ENCODE peak calls at places on chromosomes 7 and 10, in six cellular contexts. One of them, this sample, is unnamed.

GRCh38 chr10:88270871-88271713 is 312.0 kb downstream of the RNLS start:
- DNase-seq in T-helper 2 cell treated with Interferon-gamma antibody and Interleukin-4, amounts not matched to agents 5 μg/mL and 100 μg/mL, for 36 hours: peak
- DNase-seq in NCI-H460: no peak
- DNase-seq in activated CD4-positive, alpha-beta T cell treated with anti-CD3 and anti-CD28 coated beads for 36 hours: peak
- DNase-seq in endothelial cell of umbilical vein: no peak
- DNase-seq in neural crest cell: no peak
- DNase-seq in this sample: no peak

GRCh38 chr10:35195361-35196306 is 69.0 kb downstream of the CREM start:
- DNase-seq in T-helper 2 cell treated with Interferon-gamma antibody and Interleukin-4, amounts not matched to agents 5 μg/mL and 100 μg/mL, for 36 hours: peak
- DNase-seq in NCI-H460: peak
- DNase-seq in activated CD4-positive, alpha-beta T cell treated with anti-CD3 and anti-CD28 coated beads for 36 hours: peak
- DNase-seq in endothelial cell of umbilical vein: peak
- DNase-seq in neural crest cell: peak
- DNase-seq in this sample: peak

GRCh38 chr7:100515072-100515532 is 23.9 kb upstream of the AGFG2 start:
- DNase-seq in T-helper 2 cell treated with Interferon-gamma antibody and Interleukin-4, amounts not matched to agents 5 μg/mL and 100 μg/mL, for 36 hours: no peak
- DNase-seq in NCI-H460: peak
- DNase-seq in activated CD4-positive, alpha-beta T cell treated with anti-CD3 and anti-CD28 coated beads for 36 hours: no peak
- DNase-seq in endothelial cell of umbilical vein: peak
- DNase-seq in neural crest cell: no peak
- DNase-seq in this sample: no peak

GRCh38 chr10:60348982-60349381 is 40.7 kb downstream of the ANK3 start:
- DNase-seq in T-helper 2 cell treated with Interferon-gamma antibody and Interleukin-4, amounts not matched to agents 5 μg/mL and 100 μg/mL, for 36 hours: no peak
- DNase-seq in NCI-H460: no peak
- DNase-seq in activated CD4-positive, alpha-beta T cell treated with anti-CD3 and anti-CD28 coated beads for 36 hours: no peak
- DNase-seq in endothelial cell of umbilical vein: no peak
- DNase-seq in neural crest cell: no peak
- DNase-seq in this sample: no peak

GRCh38 chr7:79317728-79318127 is 135.7 kb downstream of the MAGI2 start:
- DNase-seq in T-helper 2 cell treated with Interferon-gamma antibody and Interleukin-4, amounts not matched to agents 5 μg/mL and 100 μg/mL, for 36 hours: no peak
- DNase-seq in NCI-H460: peak
- DNase-seq in activated CD4-positive, alpha-beta T cell treated with anti-CD3 and anti-CD28 coated beads for 36 hours: no peak
- DNase-seq in endothelial cell of umbilical vein: peak
- DNase-seq in neural crest cell: no peak
- DNase-seq in this sample: no peak

GRCh38 chr10:75432176-75432575 is 752 bp downstream of the LRMDA start:
- DNase-seq in T-helper 2 cell treated with Interferon-gamma antibody and Interleukin-4, amounts not matched to agents 5 μg/mL and 100 μg/mL, for 36 hours: no peak
- DNase-seq in NCI-H460: no peak
- DNase-seq in activated CD4-positive, alpha-beta T cell treated with anti-CD3 and anti-CD28 coated beads for 36 hours: no peak
- DNase-seq in endothelial cell of umbilical vein: no peak
- DNase-seq in neural crest cell: no peak
- DNase-seq in this sample: no peak

GRCh38 chr7:69412331-69413146 is 185.7 kb upstream of the AUTS2 start:
- DNase-seq in T-helper 2 cell treated with Interferon-gamma antibody and Interleukin-4, amounts not matched to agents 5 μg/mL and 100 μg/mL, for 36 hours: peak
- DNase-seq in NCI-H460: peak
- DNase-seq in activated CD4-positive, alpha-beta T cell treated with anti-CD3 and anti-CD28 coated beads for 36 hours: peak
- DNase-seq in endothelial cell of umbilical vein: no peak
- DNase-seq in neural crest cell: no peak
- DNase-seq in this sample: peak

GRCh38 chr10:112919721-112920120 is 30.3 kb upstream of the TCF7L2 start:
- DNase-seq in T-helper 2 cell treated with Interferon-gamma antibody and Interleukin-4, amounts not matched to agents 5 μg/mL and 100 μg/mL, for 36 hours: no peak
- DNase-seq in NCI-H460: no peak
- DNase-seq in activated CD4-positive, alpha-beta T cell treated with anti-CD3 and anti-CD28 coated beads for 36 hours: no peak
- DNase-seq in endothelial cell of umbilical vein: peak
- DNase-seq in neural crest cell: no peak
- DNase-seq in this sample: no peak

GRCh38 chr7:44630791-44631457 is 24.5 kb downstream of the OGDH start:
- DNase-seq in T-helper 2 cell treated with Interferon-gamma antibody and Interleukin-4, amounts not matched to agents 5 μg/mL and 100 μg/mL, for 36 hours: no peak
- DNase-seq in NCI-H460: no peak
- DNase-seq in activated CD4-positive, alpha-beta T cell treated with anti-CD3 and anti-CD28 coated beads for 36 hours: no peak
- DNase-seq in endothelial cell of umbilical vein: no peak
- DNase-seq in neural crest cell: no peak
- DNase-seq in this sample: no peak

GRCh38 chr7:127792528-127793342 is 140.7 kb downstream of the SND1 start:
- DNase-seq in T-helper 2 cell treated with Interferon-gamma antibody and Interleukin-4, amounts not matched to agents 5 μg/mL and 100 μg/mL, for 36 hours: no peak
- DNase-seq in NCI-H460: peak
- DNase-seq in activated CD4-positive, alpha-beta T cell treated with anti-CD3 and anti-CD28 coated beads for 36 hours: peak
- DNase-seq in endothelial cell of umbilical vein: no peak
- DNase-seq in neural crest cell: peak
- DNase-seq in this sample: peak

This sample was measured in OCI-M1.